ENCODE peak calls at places on chromosome 18, in five cellular contexts. F, N, Z, T and W are unnamed samples.

GRCh38 chr18:50356036-50356945 is 18.6 kb upstream of the SKA1 start:
- DNase-seq in F (no peak), N (no peak), Z (no peak), T (peak; percentile 49), W (no peak)

GRCh38 chr18:68448736-68449135 is 266.2 kb downstream of the TMX3 start:
- DNase-seq in F (no peak), N (no peak), Z (peak; percentile 69), T (peak; percentile 62), W (no peak)

GRCh38 chr18:13235326-13235937 is 16.9 kb downstream of the LDLRAD4 start:
- DNase-seq in F (no peak), N (no peak), Z (no peak), T (no peak), W (no peak)

GRCh38 chr18:41449612-41450011 is 505.4 kb upstream of the PIK3C3 start:
- DNase-seq in F (no peak), N (no peak), Z (no peak), T (no peak), W (no peak)

GRCh38 chr18:13368080-13368813 is 149.7 kb downstream of the LDLRAD4 start:
- DNase-seq in F (no peak), N (no peak), Z (no peak), T (no peak), W (no peak)

GRCh38 chr18:79524181-79525078 is 128.7 kb downstream of the NFATC1 start:
- DNase-seq in F (no peak), N (peak; percentile 29), Z (no peak), T (no peak), W (peak; percentile 47)

GRCh38 chr18:80074183-80074582 is 34.9 kb upstream of the ADNP2 start:
- DNase-seq in F (no peak), N (no peak), Z (no peak), T (no peak), W (no peak)

GRCh38 chr18:50297621-50298442 is 10.3 kb upstream of the CXXC1 start:
- DNase-seq in F (peak; percentile 51), N (peak; percentile 85), Z (peak; percentile 71), T (peak; percentile 43), W (peak; percentile 87)

GRCh38 chr18:77087391-77088141 is 45.0 kb downstream of the MBP start:
- DNase-seq in F (peak; percentile 37), N (no peak), Z (peak; percentile 40), T (peak; percentile 65), W (no peak)

GRCh38 chr18:3867768-3868445 is 417.9 kb downstream of the TGIF1 start:
- DNase-seq in F (no peak), N (no peak), Z (no peak), T (no peak), W (no peak)

GRCh38 chr18:67513285-67513684 is 3.2 kb downstream of the DSEL start:
- DNase-seq in F (no peak), N (no peak), Z (no peak), T (no peak), W (no peak)

GRCh38 chr18:49869354-49869753 is 56.0 kb upstream of the ACAA2 start:
- DNase-seq in F (no peak), N (no peak), Z (no peak), T (no peak), W (no peak)

GRCh38 chr18:79445740-79446566 is 50.2 kb downstream of the NFATC1 start:
- DNase-seq in F (no peak), N (no peak), Z (peak; percentile 45), T (no peak), W (no peak)

GRCh38 chr18:68439672-68440071 is 275.2 kb downstream of the TMX3 start:
- DNase-seq in F (no peak), N (no peak), Z (no peak), T (no peak), W (no peak)

GRCh38 chr18:44895176-44895798 is 214.6 kb downstream of the SETBP1 start:
- DNase-seq in F (no peak), N (no peak), Z (peak; percentile 90), T (peak; percentile 65), W (no peak)

GRCh38 chr18:51498085-51498855 is 300.8 kb upstream of the MEX3C start:
- DNase-seq in F (no peak), N (no peak), Z (no peak), T (no peak), W (no peak)

GRCh38 chr18:48917579-48918101 is 33.1 kb downstream of the SMAD7 start:
- DNase-seq in F (no peak), N (peak; percentile 33), Z (no peak), T (no peak), W (no peak)

GRCh38 chr18:59085797-59086196 is 53.9 kb upstream of the SEC11C start:
- DNase-seq in F (no peak), N (no peak), Z (no peak), T (peak; percentile 6), W (no peak)

GRCh38 chr18:75280427-75281280 is 70.1 kb downstream of the TSHZ1 start:
- DNase-seq in F (no peak), N (no peak), Z (no peak), T (no peak), W (peak; percentile 20)

GRCh38 chr18:14927701-14928100 is 179.7 kb downstream of the ANKRD30B start:
- DNase-seq in F (no peak), N (no peak), Z (no peak), T (no peak), W (no peak)

GRCh38 chr18:45783097-45784075 is 42.1 kb upstream of the SIGLEC15 start:
- DNase-seq in F (no peak), N (no peak), Z (peak; percentile 67), T (no peak), W (no peak)

GRCh38 chr18:35131387-35132283 is 90.4 kb downstream of the MAPRE2 start:
- DNase-seq in F (no peak), N (no peak), Z (no peak), T (no peak), W (no peak)

GRCh38 chr18:54672846-54673475 is 81.9 kb downstream of the DYNAP start:
- DNase-seq in F (peak; percentile 38), N (no peak), Z (peak; percentile 97), T (peak; percentile 12), W (no peak)

GRCh38 chr18:59005266-59005665 is 134.4 kb upstream of the SEC11C start:
- DNase-seq in F (no peak), N (peak; percentile 71), Z (peak; percentile 76), T (peak; percentile 82), W (peak; percentile 33)

GRCh38 chr18:32910694-32911296 is 138.0 kb upstream of the KLHL14 start:
- DNase-seq in F (no peak), N (no peak), Z (peak; percentile 15), T (no peak), W (no peak)

GRCh38 chr18:45662468-45662867 is 47.2 kb downstream of the SLC14A2 start:
- DNase-seq in F (no peak), N (no peak), Z (peak; percentile 17), T (no peak), W (no peak)

GRCh38 chr18:79600141-79600540 is 79.5 kb upstream of the CTDP1 start:
- DNase-seq in F (no peak), N (no peak), Z (no peak), T (no peak), W (no peak)

GRCh38 chr18:41553716-41554115 is 401.3 kb upstream of the PIK3C3 start:
- DNase-seq in F (no peak), N (no peak), Z (no peak), T (no peak), W (no peak)

GRCh38 chr18:60235164-60235563 is 137.4 kb downstream of the MC4R start:
- DNase-seq in F (no peak), N (no peak), Z (peak; percentile 90), T (no peak), W (no peak)

GRCh38 chr18:3323900-3324299 is 62.0 kb downstream of the MYL12B start:
- DNase-seq in F (no peak), N (no peak), Z (no peak), T (no peak), W (no peak)

GRCh38 chr18:34121157-34121807 is 103.4 kb downstream of the NOL4 start:
- DNase-seq in F (no peak), N (no peak), Z (peak; percentile 86), T (peak; percentile 42), W (no peak)

GRCh38 chr18:55320399-55321255 is 267.4 kb downstream of the TCF4 start:
- DNase-seq in F (no peak), N (no peak), Z (no peak), T (peak; percentile 29), W (no peak)

GRCh38 chr18:48825101-48825745 is 125.5 kb downstream of the SMAD7 start:
- DNase-seq in F (no peak), N (peak; percentile 14), Z (no peak), T (no peak), W (peak; percentile 29)

GRCh38 chr18:6561029-6561861 is 146.5 kb upstream of the L3MBTL4 start:
- DNase-seq in F (no peak), N (no peak), Z (peak; percentile 41), T (peak; percentile 85), W (no peak)

GRCh38 chr18:38313851-38314250 is 748.3 kb upstream of the CELF4 start:
- DNase-seq in F (no peak), N (no peak), Z (no peak), T (no peak), W (no peak)
- H2BK12ac ChIP-seq in F (no peak overlapping the region), N (no peak overlapping the region), Z (no peak overlapping the region), T (no peak overlapping the region), W (no peak overlapping the region)

DNA sequence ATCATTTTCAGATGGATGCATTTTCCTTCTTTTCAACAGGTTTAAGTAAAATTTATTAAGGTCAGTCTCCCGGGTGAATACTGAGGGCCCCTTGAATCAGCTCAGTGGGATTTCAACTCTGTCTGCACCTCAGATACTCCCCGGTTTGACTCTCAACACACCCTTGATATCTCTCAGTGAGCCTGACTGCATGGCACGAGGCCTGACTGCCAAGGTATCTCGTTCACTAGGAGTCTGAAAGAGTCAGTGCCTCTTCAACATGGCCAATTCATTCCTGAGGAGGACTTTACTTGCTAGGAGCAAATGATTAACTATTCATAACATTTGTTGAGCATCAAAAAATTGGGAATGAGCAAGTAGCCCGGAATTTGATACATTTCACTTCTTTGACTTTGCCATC is 80.9 kb downstream of the VAPA start:
- DNase-seq in F (no peak), N (no peak), Z (no peak), T (no peak), W (no peak)
- H2BK12ac ChIP-seq in F (no peak overlapping the region), N (no peak overlapping the region), Z (no peak overlapping the region), T (no peak overlapping the region), W (no peak overlapping the region)

DNA sequence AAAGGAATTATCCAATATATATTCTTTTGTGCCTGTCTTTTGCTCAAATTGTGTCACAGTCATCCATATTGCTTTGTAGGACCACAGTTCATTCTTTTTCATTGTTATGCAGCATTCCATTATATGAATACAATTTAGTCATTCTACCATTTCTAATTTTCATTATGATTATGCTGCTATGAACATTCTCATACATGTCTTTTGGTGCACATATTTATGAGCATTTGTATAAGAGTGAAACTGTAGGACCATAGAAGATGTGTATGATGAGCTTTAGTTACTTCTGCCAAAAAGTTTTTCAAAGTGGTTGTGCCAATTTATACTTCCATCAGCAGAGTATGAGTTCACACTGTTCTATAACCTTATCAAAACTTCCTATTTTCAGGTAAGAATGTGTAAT is 7.7 kb downstream of the IER3IP1 start:
- DNase-seq in F (no peak), N (no peak), Z (no peak), T (no peak), W (no peak)
- H2BK12ac ChIP-seq in F (no peak overlapping the region), N (no peak overlapping the region), Z (no peak overlapping the region), T (no peak overlapping the region), W (no peak overlapping the region)

DNA sequence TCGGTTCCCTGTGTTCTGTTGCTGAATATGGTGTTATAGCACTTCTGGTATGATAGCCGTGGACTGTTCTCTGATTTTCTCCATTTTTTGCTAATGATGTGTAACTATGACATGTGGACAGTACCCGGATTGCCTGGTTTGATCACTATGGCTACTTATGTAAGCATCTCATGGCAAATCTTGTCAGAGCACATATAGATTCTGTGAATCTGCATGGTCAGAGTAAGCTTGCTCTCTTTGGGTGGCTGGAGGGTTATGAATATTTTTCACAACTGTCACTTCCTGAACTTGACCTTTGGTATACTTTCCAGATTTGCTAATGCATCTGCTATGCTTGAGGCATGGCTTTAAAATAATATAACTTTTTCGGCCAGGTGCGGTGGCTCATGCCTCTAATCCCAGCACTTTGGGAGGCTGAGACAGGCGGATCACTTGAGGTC is 36.8 kb upstream of the ATP8B1 start:
- DNase-seq in F (no peak), N (no peak), Z (peak; percentile 99), T (peak; percentile 66), W (no peak)
- H2BK12ac ChIP-seq in F (no peak overlapping the region), N (no peak overlapping the region), Z (no peak overlapping the region), T (no peak overlapping the region), W (no peak overlapping the region)